ENCODE peak calls at places on chromosomes 13 and 19, in six cellular contexts. W is heart right ventricle, U is H1, O is uterus, C is Karpas-422, R is AG09309. V is an unnamed sample.

GRCh38 chr13:104799152-104799551 is 1732.9 kb upstream of the SLC10A2 start:
- DNase-seq in W (no peak), U (no peak), O (no peak), C (no peak), R (no peak), V (no peak)

GRCh38 chr19:16258440-16258903 is 60.8 kb downstream of the AP1M1 start:
- DNase-seq in W (peak), U (no peak), O (peak), C (peak), R (no peak), V (no peak)

GRCh38 chr13:74574964-74575728 is 440.9 kb upstream of the KLF12 start:
- DNase-seq in W (no peak), U (no peak), O (no peak), C (no peak), R (no peak), V (no peak)

GRCh38 chr13:45623516-45624090 is 8.1 kb upstream of the ERICH6B start:
- DNase-seq in W (no peak), U (no peak), O (no peak), C (peak), R (no peak), V (peak)

GRCh38 chr13:110640591-110641029 is 25.3 kb downstream of the NAXD start:
- DNase-seq in W (peak), U (no peak), O (no peak), C (no peak), R (no peak), V (no peak)

GRCh38 chr19:39969681-39970423 is 1.1 kb upstream of the PSMC4 start:
- DNase-seq in W (no peak), U (no peak), O (no peak), C (no peak), R (no peak), V (peak)

GRCh38 chr13:27658569-27658968 is 36.9 kb downstream of the POLR1D start:
- DNase-seq in W (no peak), U (no peak), O (no peak), C (no peak), R (no peak), V (no peak)

GRCh38 chr19:4453232-4454179 is 4.1 kb downstream of the UBXN6 start:
- DNase-seq in W (no peak), U (no peak), O (no peak), C (no peak), R (no peak), V (no peak)

GRCh38 chr13:41352935-41353801 is 42.1 kb downstream of the NAA16 start:
- DNase-seq in W (peak), U (no peak), O (no peak), C (peak), R (no peak), V (peak)

GRCh38 chr13:108855737-108856387 is 226.5 kb downstream of the MYO16 start:
- DNase-seq in W (no peak), U (no peak), O (no peak), C (no peak), R (no peak), V (peak)

GRCh38 chr19:32104465-32105235 is 240.8 kb upstream of the ZNF507 start:
- DNase-seq in W (no peak), U (no peak), O (peak), C (no peak), R (no peak), V (no peak)

GRCh38 chr13:49265822-49266221 is 18.1 kb downstream of the CDADC1 start:
- DNase-seq in W (no peak), U (no peak), O (no peak), C (no peak), R (no peak), V (no peak)

GRCh38 chr19:46955813-46956371 is 63.7 kb upstream of the NPAS1 start:
- DNase-seq in W (no peak), U (no peak), O (no peak), C (no peak), R (no peak), V (no peak)

GRCh38 chr19:46952874-46953273 is 66.8 kb upstream of the NPAS1 start:
- DNase-seq in W (no peak), U (no peak), O (no peak), C (no peak), R (no peak), V (no peak)

GRCh38 chr19:46953955-46954501 is 65.6 kb upstream of the NPAS1 start:
- DNase-seq in W (no peak), U (no peak), O (no peak), C (no peak), R (no peak), V (no peak)

GRCh38 chr19:46955114-46955812 is 64.4 kb upstream of the NPAS1 start:
- DNase-seq in W (no peak), U (no peak), O (no peak), C (no peak), R (no peak), V (peak)

DNA sequence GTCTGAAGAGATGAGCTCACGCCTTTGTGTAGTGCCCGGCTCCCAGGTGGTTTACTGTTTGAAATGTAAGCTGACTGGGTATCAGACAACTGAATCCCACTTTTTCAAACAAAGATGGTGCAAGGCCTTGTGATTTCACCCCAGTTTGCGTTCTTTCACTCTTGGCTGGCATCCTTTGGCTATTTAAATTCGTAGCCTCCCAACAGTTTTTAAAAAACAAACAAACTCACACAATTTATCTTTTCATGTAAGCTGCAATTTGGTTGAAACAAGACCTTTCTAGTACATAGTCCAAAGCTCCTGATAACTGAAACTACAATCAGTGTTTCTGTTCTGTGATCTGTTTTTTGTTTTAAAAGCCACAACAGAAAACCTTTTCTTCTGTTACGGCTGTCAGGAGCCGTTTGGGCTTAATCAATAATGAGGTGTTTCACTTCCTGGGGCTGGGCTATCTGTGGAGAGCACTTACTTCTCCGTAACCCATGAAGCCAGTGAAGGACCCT is 65.1 kb upstream of the NPAS1 start:
- DNase-seq in W (no peak), U (no peak), O (no peak), C (no peak), R (no peak), V (peak)
- H3K4me3 ChIP-seq in W (no peak), U (no peak), O (no peak), C (no peak), R (no peak), V (peak)

GRCh38 chr19:1098177-1099051 is 3.2 kb upstream of the POLR2E start:
- DNase-seq in W (no peak), U (no peak), O (no peak), C (no peak), R (no peak), V (no peak)
- H3K4me3 ChIP-seq in W (no peak), U (no peak), O (no peak), C (no peak), R (no peak), V (no peak)

DNA sequence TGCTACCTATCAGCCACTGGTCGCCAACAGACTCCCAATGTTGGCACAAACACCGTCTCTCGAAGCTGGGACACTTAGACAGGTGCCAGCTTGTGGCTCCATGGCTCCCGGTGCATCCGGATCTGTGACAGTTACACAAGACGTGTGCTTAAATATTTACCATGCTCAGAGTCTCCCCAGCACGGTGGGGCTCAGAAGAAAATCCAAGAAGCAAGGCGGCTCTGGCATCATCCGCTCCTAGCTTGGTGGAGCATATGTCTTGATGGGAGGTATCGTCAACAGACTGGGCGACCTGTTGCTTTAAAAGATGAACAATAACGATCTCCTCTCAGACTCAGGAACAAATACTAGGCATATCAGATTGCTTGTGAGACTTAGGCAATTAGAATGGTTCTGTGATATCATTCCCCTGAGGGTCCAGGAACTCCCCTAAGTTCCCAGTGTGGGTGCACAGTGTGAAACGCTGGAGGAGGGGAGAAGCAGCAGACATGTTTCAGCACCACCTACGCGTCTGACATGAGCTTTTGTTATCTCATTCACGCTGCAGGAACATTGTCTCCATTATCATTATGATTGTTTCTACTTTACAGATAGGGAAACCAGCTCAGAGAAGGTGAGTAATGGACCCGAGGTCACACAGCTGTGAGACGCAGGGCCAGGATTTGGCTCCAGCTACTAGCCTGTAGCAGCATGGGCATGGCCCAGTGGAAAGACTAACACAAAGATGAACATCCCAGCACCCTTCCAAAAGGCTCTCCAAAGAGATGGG is 61.7 kb downstream of the ALOX5AP start:
- DNase-seq in W (no peak), U (no peak), O (no peak), C (no peak), R (no peak), V (peak)
- H3K4me3 ChIP-seq in W (peak), U (no peak), O (no peak), C (no peak), R (no peak), V (no peak)

GRCh38 chr19:3100747-3101730 is 6.9 kb downstream of the GNA11 start:
- DNase-seq in W (peak), U (no peak), O (no peak), C (no peak), R (no peak), V (no peak)

GRCh38 chr19:3098141-3098514 is 4.0 kb downstream of the GNA11 start:
- DNase-seq in W (peak), U (no peak), O (no peak), C (no peak), R (no peak), V (no peak)

GRCh38 chr19:3100331-3100730 is 6.2 kb downstream of the GNA11 start:
- DNase-seq in W (peak), U (no peak), O (no peak), C (no peak), R (no peak), V (no peak)

GRCh38 chr19:3098515-3099346 is 4.6 kb downstream of the GNA11 start:
- DNase-seq in W (peak), U (no peak), O (no peak), C (no peak), R (no peak), V (peak)

GRCh38 chr19:3099347-3100145 is 5.4 kb downstream of the GNA11 start:
- DNase-seq in W (peak), U (no peak), O (no peak), C (no peak), R (no peak), V (no peak)
- H3K4me3 ChIP-seq in W (peak), U (no peak), O (no peak), C (no peak), R (no peak), V (no peak)